ENCODE peak calls at places on chromosomes 3 and 15, in six cellular contexts. One of them, this sample, is unnamed.

GRCh38 chr3:183959214-183959613 is 58.5 kb downstream of the ABCC5 start:
- DNase-seq in stomach: no peak
- DNase-seq in tibial nerve: no peak
- DNase-seq in HCT116: peak
- DNase-seq in transverse colon: peak
- DNase-seq in body of pancreas: no peak
- DNase-seq in this sample: no peak

GRCh38 chr15:63909819-63910437 is 76.2 kb upstream of the HERC1 start:
- DNase-seq in HCT116: no peak
- DNase-seq in body of pancreas: peak
- DNase-seq in stomach: no peak
- DNase-seq in transverse colon: no peak
- DNase-seq in tibial nerve: no peak
- DNase-seq in this sample: no peak

GRCh38 chr15:82792068-82792467 is 13.8 kb downstream of the FSD2 start:
- DNase-seq in stomach: no peak
- DNase-seq in body of pancreas: no peak
- DNase-seq in HCT116: no peak
- DNase-seq in tibial nerve: no peak
- DNase-seq in transverse colon: no peak
- DNase-seq in this sample: no peak

GRCh38 chr3:196624008-196624790 is 15.3 kb upstream of the NRROS start:
- DNase-seq in stomach: no peak
- DNase-seq in transverse colon: no peak
- DNase-seq in HCT116: no peak
- DNase-seq in tibial nerve: no peak
- DNase-seq in body of pancreas: no peak
- DNase-seq in this sample: no peak

GRCh38 chr3:61564405-61565059 is 3.2 kb downstream of the PTPRG start:
- DNase-seq in stomach: peak
- DNase-seq in transverse colon: peak
- DNase-seq in HCT116: no peak
- DNase-seq in body of pancreas: peak
- DNase-seq in tibial nerve: peak
- DNase-seq in this sample: peak

GRCh38 chr15:85019815-85020590 is 38.3 kb downstream of the PDE8A start:
- DNase-seq in tibial nerve: no peak
- DNase-seq in body of pancreas: no peak
- DNase-seq in transverse colon: no peak
- DNase-seq in HCT116: no peak
- DNase-seq in stomach: no peak
- DNase-seq in this sample: no peak

GRCh38 chr3:58119221-58119620 is 91.6 kb downstream of the DNASE1L3 start:
- DNase-seq in tibial nerve: no peak
- DNase-seq in HCT116: no peak
- DNase-seq in transverse colon: no peak
- DNase-seq in stomach: no peak
- DNase-seq in body of pancreas: no peak
- DNase-seq in this sample: no peak

GRCh38 chr15:76309561-76310330 is 1.5 kb downstream of the ETFA start:
- DNase-seq in stomach: no peak
- DNase-seq in HCT116: no peak
- DNase-seq in tibial nerve: no peak
- DNase-seq in body of pancreas: no peak
- DNase-seq in transverse colon: no peak
- DNase-seq in this sample: no peak

GRCh38 chr15:89114974-89115373 is 26.7 kb downstream of the ABHD2 start:
- DNase-seq in stomach: peak
- DNase-seq in body of pancreas: peak
- DNase-seq in HCT116: no peak
- DNase-seq in tibial nerve: no peak
- DNase-seq in transverse colon: no peak
- DNase-seq in this sample: no peak

GRCh38 chr3:194395767-194396527 is 3.1 kb downstream of the GP5 start:
- DNase-seq in body of pancreas: no peak
- DNase-seq in tibial nerve: no peak
- DNase-seq in HCT116: no peak
- DNase-seq in transverse colon: peak
- DNase-seq in stomach: no peak
- DNase-seq in this sample: peak

GRCh38 chr15:86066174-86066829 is 13.4 kb upstream of the AGBL1 start:
- DNase-seq in HCT116: no peak
- DNase-seq in tibial nerve: no peak
- DNase-seq in body of pancreas: no peak
- DNase-seq in transverse colon: no peak
- DNase-seq in stomach: no peak
- DNase-seq in this sample: no peak

DNA sequence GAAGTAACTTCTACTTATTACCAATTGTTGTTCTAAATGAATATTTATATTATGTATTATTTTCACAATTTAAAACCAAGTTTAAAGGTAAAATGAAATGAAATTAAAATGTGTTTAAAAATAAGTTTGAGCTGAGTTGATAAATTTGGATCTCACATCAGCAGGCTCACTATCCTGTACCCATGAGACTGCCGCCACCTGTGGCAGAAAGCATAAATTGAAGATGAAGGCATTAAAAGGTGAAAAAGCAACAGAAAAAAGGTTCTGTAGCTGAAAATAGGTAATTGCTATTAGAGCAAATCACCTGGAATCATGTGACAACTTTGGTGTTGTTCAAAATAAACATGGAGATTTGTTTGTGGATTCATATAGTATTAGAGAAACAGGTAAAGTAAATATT is 133.0 kb upstream of the CADM2 start:
- DNase-seq in body of pancreas: no peak
- DNase-seq in HCT116: no peak
- DNase-seq in stomach: no peak
- DNase-seq in tibial nerve: no peak
- DNase-seq in transverse colon: no peak
- DNase-seq in this sample: no peak
- TF ChIP-seq CTCF in body of pancreas: no peak
- TF ChIP-seq CTCF in HCT116: no peak
- TF ChIP-seq CTCF in stomach: no peak
- TF ChIP-seq CTCF in tibial nerve: no peak
- TF ChIP-seq CTCF in transverse colon: no peak
- TF ChIP-seq CTCF in this sample: no peak

DNA sequence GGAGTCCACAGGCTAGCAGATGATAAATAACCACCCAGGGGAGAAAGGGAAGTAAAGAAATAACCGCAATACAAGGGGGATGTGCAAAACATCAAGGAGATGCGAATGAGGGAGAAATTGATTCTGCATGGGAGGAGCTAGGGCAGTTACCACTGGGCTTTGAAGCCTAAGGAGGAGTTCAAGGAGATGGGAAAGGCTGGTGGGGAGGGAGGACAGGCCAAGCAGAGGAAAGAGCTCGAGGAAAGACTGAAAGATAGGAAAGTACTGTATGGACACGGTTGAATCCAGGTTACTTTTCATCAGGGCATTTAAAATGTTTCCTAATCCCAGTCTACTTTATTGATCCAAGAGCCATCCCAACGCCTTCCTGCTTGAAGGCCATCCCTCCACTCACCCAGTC is 2.6 kb downstream of the THSD4 start:
- DNase-seq in stomach: no peak
- DNase-seq in tibial nerve: no peak
- DNase-seq in body of pancreas: no peak
- DNase-seq in transverse colon: no peak
- DNase-seq in HCT116: no peak
- DNase-seq in this sample: no peak
- H3K27ac ChIP-seq in stomach: no peak
- H3K27ac ChIP-seq in tibial nerve: no peak
- H3K27ac ChIP-seq in body of pancreas: no peak
- H3K27ac ChIP-seq in transverse colon: no peak
- H3K27ac ChIP-seq in HCT116: no peak
- H3K27ac ChIP-seq in this sample: no peak

DNA sequence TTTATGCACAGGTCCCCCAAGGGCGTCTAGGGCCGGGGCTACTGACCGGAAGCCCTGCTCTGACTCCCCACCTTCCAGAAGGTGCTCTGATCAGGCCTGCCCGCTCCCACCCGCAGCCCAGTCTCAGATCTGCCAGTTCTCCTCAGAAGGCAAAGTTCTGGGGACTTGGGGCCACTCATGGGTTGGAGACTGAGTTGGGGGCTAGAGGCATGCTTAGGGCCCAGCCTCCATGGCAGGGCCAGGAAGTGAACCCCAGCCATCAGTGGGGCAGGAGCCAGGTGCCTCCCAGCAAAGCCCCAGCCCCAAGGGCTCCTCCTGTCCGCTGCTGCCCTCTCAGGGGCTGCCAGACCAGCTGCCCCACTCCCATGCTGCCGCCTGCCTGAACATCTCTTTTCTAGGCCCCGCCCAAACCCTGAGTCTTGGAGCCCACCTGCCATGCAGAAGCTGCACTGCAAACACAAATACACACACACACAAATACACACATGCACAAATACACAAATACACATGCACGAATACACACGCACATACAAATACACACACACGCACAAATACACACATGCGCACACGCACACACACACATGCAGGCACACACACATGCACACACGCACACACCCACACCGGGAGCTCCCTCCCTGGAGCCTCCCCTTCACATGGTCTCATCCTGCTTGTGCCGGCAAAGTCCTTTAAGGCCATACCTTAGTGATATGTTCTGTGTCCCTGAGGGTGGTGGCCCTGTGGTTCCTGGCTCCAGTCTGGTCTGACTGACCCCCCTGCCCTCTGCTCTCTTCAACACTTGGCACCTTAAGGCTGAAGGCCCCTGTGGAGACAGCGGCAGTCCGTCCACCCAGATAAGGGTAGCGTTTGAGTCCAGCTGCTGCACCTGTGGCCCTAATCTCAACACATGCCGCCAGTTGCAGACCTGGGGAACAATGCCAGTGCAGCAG is 59.2 kb upstream of the KLF13 start:
- DNase-seq in stomach: peak
- DNase-seq in body of pancreas: no peak
- DNase-seq in HCT116: no peak
- DNase-seq in tibial nerve: no peak
- DNase-seq in transverse colon: peak
- DNase-seq in this sample: peak
- TF ChIP-seq POLR2A in stomach: no peak
- TF ChIP-seq POLR2A in body of pancreas: no peak
- TF ChIP-seq POLR2A in HCT116: no peak
- TF ChIP-seq POLR2A in tibial nerve: no peak
- TF ChIP-seq POLR2A in transverse colon: no peak
- TF ChIP-seq POLR2A in this sample: no peak

DNA sequence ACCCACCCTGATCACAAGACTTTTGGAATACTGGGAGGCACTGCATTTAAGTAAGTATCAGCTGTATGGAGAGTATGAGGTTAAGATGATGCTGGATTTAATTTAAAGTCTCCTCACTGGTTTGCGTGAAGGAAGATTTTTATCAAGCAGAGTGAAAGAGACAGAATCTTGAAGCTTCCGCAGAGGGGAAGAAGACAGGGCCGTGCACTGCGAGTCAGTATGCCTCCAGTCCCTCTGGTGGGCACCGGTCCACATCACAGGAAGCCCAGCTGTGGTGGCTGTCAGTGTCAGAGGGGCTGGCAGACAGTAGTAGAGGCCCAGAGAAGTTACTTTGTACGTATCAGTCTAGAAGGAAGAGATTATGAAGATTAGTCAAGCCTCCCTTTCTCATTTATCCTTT is 379.0 kb upstream of the TPRG1 start:
- DNase-seq in body of pancreas: no peak
- DNase-seq in HCT116: no peak
- DNase-seq in tibial nerve: no peak
- DNase-seq in stomach: no peak
- DNase-seq in transverse colon: no peak
- DNase-seq in this sample: no peak
- TF ChIP-seq CTCF in body of pancreas: no peak
- TF ChIP-seq CTCF in HCT116: peak
- TF ChIP-seq CTCF in tibial nerve: peak
- TF ChIP-seq CTCF in stomach: no peak
- TF ChIP-seq CTCF in transverse colon: no peak
- TF ChIP-seq CTCF in this sample: peak

GRCh38 chr3:197736010-197736490 is 654 bp downstream of the RUBCN start:
- DNase-seq in transverse colon: peak
- DNase-seq in body of pancreas: peak
- DNase-seq in stomach: peak
- DNase-seq in HCT116: no peak
- DNase-seq in tibial nerve: no peak
- DNase-seq in this sample: no peak
- H3K27ac ChIP-seq in transverse colon: peak
- H3K27ac ChIP-seq in body of pancreas: peak
- H3K27ac ChIP-seq in stomach: peak
- H3K27ac ChIP-seq in HCT116: peak
- H3K27ac ChIP-seq in tibial nerve: peak
- H3K27ac ChIP-seq in this sample: peak

GRCh38 chr15:74781673-74782595 is at the start of gene CSK:
- DNase-seq in transverse colon: peak
- DNase-seq in body of pancreas: peak
- DNase-seq in HCT116: no peak
- DNase-seq in stomach: peak
- DNase-seq in tibial nerve: peak
- DNase-seq in this sample: peak
- TF ChIP-seq POLR2A in transverse colon: no peak
- TF ChIP-seq POLR2A in body of pancreas: no peak
- TF ChIP-seq POLR2A in HCT116: no peak
- TF ChIP-seq POLR2A in stomach: no peak
- TF ChIP-seq POLR2A in tibial nerve: peak
- TF ChIP-seq POLR2A in this sample: peak

GRCh38 chr3:18422972-18423371 is 2.2 kb downstream of the SATB1 start:
- DNase-seq in body of pancreas: no peak
- DNase-seq in transverse colon: no peak
- DNase-seq in tibial nerve: no peak
- DNase-seq in stomach: no peak
- DNase-seq in HCT116: no peak
- DNase-seq in this sample: no peak
- TF ChIP-seq CTCF in body of pancreas: no peak
- TF ChIP-seq CTCF in transverse colon: no peak
- TF ChIP-seq CTCF in tibial nerve: no peak
- TF ChIP-seq CTCF in stomach: no peak
- TF ChIP-seq CTCF in HCT116: no peak
- TF ChIP-seq CTCF in this sample: no peak

GRCh38 chr3:8328971-8329370 is 172.7 kb upstream of the LMCD1 start:
- DNase-seq in body of pancreas: no peak
- DNase-seq in tibial nerve: no peak
- DNase-seq in transverse colon: no peak
- DNase-seq in HCT116: no peak
- DNase-seq in stomach: no peak
- DNase-seq in this sample: no peak
- H3K27ac ChIP-seq in body of pancreas: no peak
- H3K27ac ChIP-seq in tibial nerve: no peak
- H3K27ac ChIP-seq in transverse colon: no peak
- H3K27ac ChIP-seq in HCT116: no peak
- H3K27ac ChIP-seq in stomach: no peak
- H3K27ac ChIP-seq in this sample: no peak

This sample was measured in right lobe of liver.